ENCODE peak calls at places on chromosomes 12 and 14, in seven cellular contexts. H is adipocyte; P is pancreas; R is upper lobe of right lung; N is MM.1S; Z is Caco-2; M is CD4-positive, alpha-beta T cell. J is an unnamed sample.

GRCh38 chr12:59055204-59055839 is 135.0 kb upstream of the LRIG3 start:
- DNase-seq in H (peak; percentile 50), P (no peak), Z (no peak), N (peak; percentile 36), M (no peak), R (no peak), J (no peak)

GRCh38 chr12:41380878-41381277 is 192.8 kb downstream of the PDZRN4 start:
- DNase-seq in P (no peak), Z (no peak), H (no peak), M (no peak), R (no peak), N (no peak), J (no peak)

GRCh38 chr12:111084172-111084571 is 163.8 kb upstream of the MYL2 start:
- DNase-seq in H (no peak), R (no peak), P (no peak), M (no peak), Z (no peak), N (no peak), J (no peak)

GRCh38 chr12:2212971-2213869 is 160.4 kb downstream of the CACNA1C start:
- DNase-seq in N (peak; percentile 10), M (no peak), R (no peak), H (no peak), P (no peak), Z (no peak), J (no peak)

GRCh38 chr14:91326514-91326832 is 82.0 kb upstream of the GPR68 start:
- DNase-seq in P (no peak), H (no peak), Z (no peak), M (no peak), R (no peak), N (no peak), J (no peak)

GRCh38 chr14:22180045-22180444 is 409.0 kb downstream of the DAD1 start:
- DNase-seq in Z (no peak), R (no peak), P (no peak), N (no peak), H (no peak), M (no peak), J (no peak)

GRCh38 chr14:68913516-68913915 is 65.6 kb downstream of the ACTN1 start:
- DNase-seq in R (no peak), Z (no peak), N (no peak), M (no peak), P (no peak), H (no peak), J (no peak)

GRCh38 chr14:51547260-51547659 is 104.5 kb upstream of the FRMD6 start:
- DNase-seq in M (no peak), N (no peak), Z (no peak), H (peak; percentile 97), R (no peak), P (no peak), J (no peak)

GRCh38 chr14:104086661-104087461 is 1.4 kb downstream of the ASPG start:
- DNase-seq in M (no peak), R (peak; percentile 64), H (no peak), N (no peak), Z (no peak), P (peak; percentile 6), J (no peak)

GRCh38 chr12:76064904-76065303 is 19.6 kb downstream of the NAP1L1 start:
- DNase-seq in N (no peak), M (no peak), P (no peak), H (no peak), R (no peak), Z (no peak), J (no peak)

GRCh38 chr12:120121766-120122293 is 5.3 kb upstream of the RAB35 start:
- DNase-seq in M (no peak), Z (no peak), P (no peak), R (no peak), N (peak; percentile 59), H (no peak), J (no peak)

GRCh38 chr14:87944987-87945604 is 47.9 kb downstream of the GALC start:
- DNase-seq in H (peak; percentile 81), Z (no peak), R (no peak), N (peak; percentile 15), M (no peak), P (no peak), J (no peak)

GRCh38 chr14:22994762-22995275 is 12.5 kb upstream of the AJUBA start:
- DNase-seq in Z (no peak), R (peak; percentile 72), H (peak; percentile 77), P (no peak), M (no peak), N (no peak), J (no peak)

GRCh38 chr12:90953956-90954421 is 987 bp downstream of the CCER1 start:
- DNase-seq in R (peak; percentile 63), M (no peak), N (peak; percentile 41), H (no peak), Z (no peak), P (peak; percentile 23), J (no peak)

GRCh38 chr12:119168721-119169120 is 10.0 kb upstream of the HSPB8 start:
- DNase-seq in M (no peak), Z (no peak), H (no peak), P (no peak), N (no peak), R (no peak), J (no peak)

GRCh38 chr12:129659927-129660326 is 243.9 kb downstream of the TMEM132D start:
- DNase-seq in H (peak; percentile 86), Z (no peak), N (no peak), M (no peak), R (no peak), P (peak; percentile 16), J (no peak)

GRCh38 chr12:65279387-65280112 is 1.1 kb downstream of the MSRB3 start:
- DNase-seq in N (peak; percentile 44), Z (no peak), R (no peak), P (no peak), H (peak; percentile 79), M (no peak), J (no peak)

GRCh38 chr14:104353921-104354701 is 215.7 kb downstream of the KIF26A start:
- DNase-seq in R (peak; percentile 62), M (no peak), Z (no peak), N (no peak), P (no peak), H (no peak), J (peak; percentile 2)

GRCh38 chr12:10551375-10551774 is 45.7 kb downstream of the EIF2S3B start:
- DNase-seq in Z (no peak), N (no peak), H (no peak), M (no peak), R (no peak), P (no peak), J (no peak)

GRCh38 chr12:30836656-30837445 is 82.1 kb upstream of the CAPRIN2 start:
- DNase-seq in Z (no peak), N (no peak), H (no peak), R (no peak), P (no peak), M (no peak), J (no peak)

GRCh38 chr12:120539303-120539702 is 5.1 kb downstream of the RNF10 start:
- DNase-seq in M (no peak), Z (no peak), R (no peak), H (peak; percentile 24), P (no peak), N (peak; percentile 81), J (no peak)

GRCh38 chr12:11408096-11408495 is 12.7 kb upstream of the PRB2 start:
- DNase-seq in N (no peak), M (no peak), Z (no peak), R (no peak), P (no peak), H (no peak), J (no peak)

DNA sequence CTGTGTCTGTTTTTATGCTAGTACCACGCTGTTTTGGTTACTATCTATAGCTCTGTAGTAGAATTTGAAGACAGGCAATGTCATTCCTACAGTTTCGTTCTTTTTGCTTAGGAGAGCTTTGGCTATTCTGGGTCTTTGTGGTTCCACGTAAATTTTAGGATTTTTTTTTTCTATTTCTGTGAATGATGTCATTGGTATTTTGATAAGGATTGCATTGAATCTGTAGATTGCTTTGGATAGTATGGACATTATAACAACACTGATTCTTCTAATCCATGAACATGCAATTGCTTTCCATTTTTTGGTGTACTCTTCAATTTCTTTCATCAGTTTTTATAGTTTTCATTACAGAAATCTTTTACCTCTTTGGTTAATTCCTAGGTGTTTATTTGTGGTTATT is 345.2 kb downstream of the TMEM121 start:
- DNase-seq in Z (no peak), R (no peak), M (no peak), P (no peak), H (no peak), N (no peak), J (no peak)
- H3K9me3 ChIP-seq in Z (no peaks in the 10 kb centered on the region), R (no peaks in the 10 kb centered on the region), M (no peaks in the 10 kb centered on the region), P (no peaks in the 10 kb centered on the region), H (peaks cover 4% of the 10 kb centered on the region), N (no peaks in the 10 kb centered on the region), J (no peaks in the 10 kb centered on the region)

GRCh38 chr12:56189918-56190694 is 823 bp upstream of the SMARCC2 start:
- DNase-seq in H (peak; percentile 90), Z (peak; percentile 88), N (peak; percentile 82), R (peak; percentile 92), M (peak; percentile 61), P (peak; percentile 96), J (peak; percentile 41)
- H3K9me3 ChIP-seq in H (no peaks in the 10 kb centered on the region), Z (no peaks in the 10 kb centered on the region), N (no peaks in the 10 kb centered on the region), R (no peaks in the 10 kb centered on the region), M (no peaks in the 10 kb centered on the region), P (no peaks in the 10 kb centered on the region), J (no peaks in the 10 kb centered on the region)

GRCh38 chr14:29064305-29064704 is 297.7 kb downstream of the FOXG1 start:
- DNase-seq in P (no peak), N (no peak), H (no peak), M (no peak), Z (no peak), R (no peak), J (no peak)

GRCh38 chr14:29069228-29069627 is 302.6 kb downstream of the FOXG1 start:
- DNase-seq in R (no peak), Z (no peak), N (no peak), P (no peak), H (no peak), M (no peak), J (no peak)
- H3K9me3 ChIP-seq in R (no peaks in the 10 kb centered on the region), Z (no peaks in the 10 kb centered on the region), N (no peaks in the 10 kb centered on the region), P (no peaks in the 10 kb centered on the region), H (no peaks in the 10 kb centered on the region), M (peaks cover 14% of the 10 kb centered on the region), J (no peaks in the 10 kb centered on the region)

DNA sequence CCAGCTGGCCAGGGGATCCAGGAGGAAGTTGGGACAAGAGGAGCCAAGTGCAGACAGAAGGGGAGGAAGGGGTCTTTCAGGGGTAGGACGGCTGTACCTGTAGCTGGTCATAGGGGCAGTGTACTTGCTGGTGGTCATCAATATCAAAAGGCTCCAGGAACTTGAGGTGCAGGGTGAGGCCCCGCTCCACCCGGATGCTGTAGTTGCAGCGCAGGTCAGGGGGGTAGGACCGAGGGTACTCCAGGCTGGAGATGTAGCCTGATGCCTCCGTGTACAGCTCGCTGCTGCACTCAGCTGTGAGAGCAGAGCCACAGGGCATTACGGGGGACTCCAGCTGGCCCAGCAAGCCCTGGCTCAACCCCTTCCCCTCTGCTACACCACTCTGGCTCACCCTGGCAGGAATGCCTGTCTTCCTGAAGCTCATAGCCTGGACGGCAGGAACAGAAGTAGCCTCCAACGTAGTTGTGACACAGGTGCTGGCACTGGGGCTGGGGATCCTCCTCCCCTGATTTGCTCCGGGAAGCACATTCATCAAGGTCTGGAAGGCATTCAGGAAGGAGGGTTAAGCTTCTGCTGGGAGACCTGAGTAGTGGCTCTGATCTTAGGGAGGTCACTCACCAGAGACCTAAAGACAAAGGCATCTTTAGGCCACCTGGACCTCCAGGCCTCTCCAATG is 2.9 kb downstream of the C1R start:
- DNase-seq in H (no peak), P (no peak), N (no peak), Z (peak; percentile 31), R (no peak), M (no peak), J (no peak)
- H3K9me3 ChIP-seq in H (no peaks in the 10 kb centered on the region), P (no peaks in the 10 kb centered on the region), N (no peaks in the 10 kb centered on the region), Z (no peaks in the 10 kb centered on the region), R (no peaks in the 10 kb centered on the region), M (no peaks in the 10 kb centered on the region), J (no peaks in the 10 kb centered on the region)

J was measured in T-helper 17 cell.